ENCODE peak calls at places on chromosomes 5 and 9, in ten cellular contexts. One of them, this sample, is unnamed.

GRCh38 chr5:169218862-169219261 is 82.1 kb downstream of the SLIT3 start:
- DNase-seq in K562: no peak
- DNase-seq in right lobe of liver: no peak
- DNase-seq in body of pancreas: no peak
- DNase-seq in lung: no peak
- DNase-seq in HFFc6: no peak
- DNase-seq in brain microvascular endothelial cell: no peak
- DNase-seq in AG10803: no peak
- DNase-seq in A549: no peak
- DNase-seq in fibroblast of mammary gland: no peak
- DNase-seq in this sample: no peak

GRCh38 chr5:83034036-83034435 is 43.2 kb downstream of the TMEM167A start:
- DNase-seq in brain microvascular endothelial cell: no peak
- DNase-seq in HFFc6: no peak
- DNase-seq in fibroblast of mammary gland: no peak
- DNase-seq in right lobe of liver: no peak
- DNase-seq in body of pancreas: no peak
- DNase-seq in A549: no peak
- DNase-seq in K562: no peak
- DNase-seq in AG10803: no peak
- DNase-seq in lung: no peak
- DNase-seq in this sample: no peak

GRCh38 chr9:91485006-91485405 is 61.4 kb upstream of the NFIL3 start:
- DNase-seq in fibroblast of mammary gland: no peak
- DNase-seq in body of pancreas: no peak
- DNase-seq in lung: no peak
- DNase-seq in right lobe of liver: no peak
- DNase-seq in A549: no peak
- DNase-seq in K562: no peak
- DNase-seq in brain microvascular endothelial cell: no peak
- DNase-seq in HFFc6: no peak
- DNase-seq in AG10803: peak; percentile 37
- DNase-seq in this sample: no peak

GRCh38 chr5:118301696-118302095 is 686.7 kb downstream of the DTWD2 start:
- DNase-seq in lung: no peak
- DNase-seq in body of pancreas: no peak
- DNase-seq in fibroblast of mammary gland: no peak
- DNase-seq in brain microvascular endothelial cell: no peak
- DNase-seq in HFFc6: no peak
- DNase-seq in AG10803: no peak
- DNase-seq in K562: no peak
- DNase-seq in right lobe of liver: no peak
- DNase-seq in A549: no peak
- DNase-seq in this sample: no peak

GRCh38 chr9:35749515-35750255 is 598 bp downstream of the RGP1 start:
- DNase-seq in AG10803: no peak
- DNase-seq in HFFc6: no peak
- DNase-seq in brain microvascular endothelial cell: no peak
- DNase-seq in body of pancreas: peak; percentile 51
- DNase-seq in A549: no peak
- DNase-seq in lung: peak; percentile 56
- DNase-seq in K562: no peak
- DNase-seq in right lobe of liver: peak; percentile 59
- DNase-seq in fibroblast of mammary gland: no peak
- DNase-seq in this sample: no peak

GRCh38 chr9:134655101-134655500 is 13.5 kb downstream of the COL5A1 start:
- DNase-seq in brain microvascular endothelial cell: no peak
- DNase-seq in right lobe of liver: no peak
- DNase-seq in AG10803: no peak
- DNase-seq in fibroblast of mammary gland: no peak
- DNase-seq in A549: no peak
- DNase-seq in body of pancreas: no peak
- DNase-seq in HFFc6: no peak
- DNase-seq in K562: no peak
- DNase-seq in lung: no peak
- DNase-seq in this sample: peak; percentile 41

GRCh38 chr9:101458955-101459631 is 23.5 kb upstream of the ALDOB start:
- DNase-seq in A549: peak; percentile 58
- DNase-seq in brain microvascular endothelial cell: peak; percentile 80
- DNase-seq in K562: peak; percentile 43
- DNase-seq in lung: no peak
- DNase-seq in AG10803: peak; percentile 78
- DNase-seq in fibroblast of mammary gland: peak; percentile 78
- DNase-seq in HFFc6: peak; percentile 80
- DNase-seq in right lobe of liver: no peak
- DNase-seq in body of pancreas: peak; percentile 34
- DNase-seq in this sample: no peak

GRCh38 chr9:136621019-136621733 is 41.5 kb upstream of the EGFL7 start:
- DNase-seq in K562: no peak
- DNase-seq in lung: no peak
- DNase-seq in fibroblast of mammary gland: no peak
- DNase-seq in brain microvascular endothelial cell: no peak
- DNase-seq in AG10803: no peak
- DNase-seq in HFFc6: no peak
- DNase-seq in right lobe of liver: no peak
- DNase-seq in body of pancreas: no peak
- DNase-seq in A549: no peak
- DNase-seq in this sample: peak; percentile 54

GRCh38 chr9:79623799-79624721 is 52.3 kb downstream of the TLE4 start:
- DNase-seq in AG10803: no peak
- DNase-seq in right lobe of liver: peak; percentile 50
- DNase-seq in fibroblast of mammary gland: no peak
- DNase-seq in body of pancreas: no peak
- DNase-seq in HFFc6: no peak
- DNase-seq in A549: peak; percentile 13
- DNase-seq in brain microvascular endothelial cell: no peak
- DNase-seq in K562: peak; percentile 27
- DNase-seq in lung: peak; percentile 32
- DNase-seq in this sample: peak; percentile 77

GRCh38 chr9:124452326-124452725 is 2.1 kb downstream of the ADGRD2 start:
- DNase-seq in AG10803: no peak
- DNase-seq in lung: no peak
- DNase-seq in brain microvascular endothelial cell: no peak
- DNase-seq in right lobe of liver: no peak
- DNase-seq in body of pancreas: no peak
- DNase-seq in A549: no peak
- DNase-seq in fibroblast of mammary gland: no peak
- DNase-seq in HFFc6: no peak
- DNase-seq in K562: no peak
- DNase-seq in this sample: no peak

GRCh38 chr9:88781500-88782391 is 209.5 kb upstream of the S1PR3 start:
- DNase-seq in brain microvascular endothelial cell: peak; percentile 92
- DNase-seq in body of pancreas: no peak
- DNase-seq in A549: no peak
- DNase-seq in lung: peak; percentile 50
- DNase-seq in HFFc6: peak; percentile 29
- DNase-seq in right lobe of liver: no peak
- DNase-seq in AG10803: no peak
- DNase-seq in K562: peak; percentile 84
- DNase-seq in fibroblast of mammary gland: peak; percentile 88
- DNase-seq in this sample: no peak

GRCh38 chr9:34513567-34514214 is 9.1 kb downstream of the ENHO start:
- DNase-seq in A549: no peak
- DNase-seq in HFFc6: no peak
- DNase-seq in K562: no peak
- DNase-seq in right lobe of liver: peak; percentile 28
- DNase-seq in AG10803: no peak
- DNase-seq in brain microvascular endothelial cell: no peak
- DNase-seq in fibroblast of mammary gland: peak; percentile 40
- DNase-seq in body of pancreas: no peak
- DNase-seq in lung: no peak
- DNase-seq in this sample: no peak

DNA sequence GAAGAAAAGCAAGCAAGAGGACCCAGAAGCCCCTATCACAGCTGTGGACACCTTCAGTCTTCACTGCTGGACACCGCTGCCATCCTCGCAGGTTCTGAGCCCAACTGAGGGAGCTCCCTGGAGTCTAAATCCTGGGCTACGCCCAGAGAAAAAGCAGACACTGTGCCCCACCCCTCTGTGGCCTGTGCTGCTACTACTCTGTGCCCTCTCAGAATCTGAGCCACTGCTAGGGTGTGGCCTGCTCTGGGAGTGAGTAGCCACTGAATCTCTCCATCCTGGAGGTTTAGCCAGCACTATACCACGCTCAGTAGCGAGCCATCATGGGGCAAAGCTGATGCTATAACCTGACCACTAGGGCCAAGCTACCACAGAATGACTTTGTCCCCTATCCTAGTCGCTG is 338.2 kb downstream of the NPR3 start:
- DNase-seq in fibroblast of mammary gland: peak; percentile 23
- DNase-seq in AG10803: no peak
- DNase-seq in HFFc6: peak; percentile 25
- DNase-seq in A549: peak; percentile 40
- DNase-seq in right lobe of liver: no peak
- DNase-seq in body of pancreas: no peak
- DNase-seq in K562: no peak
- DNase-seq in lung: no peak
- DNase-seq in brain microvascular endothelial cell: peak; percentile 39
- DNase-seq in this sample: no peak
- TF ChIP-seq CTCF in fibroblast of mammary gland: no peak
- TF ChIP-seq CTCF in AG10803: no peak
- TF ChIP-seq CTCF in HFFc6: no peak
- TF ChIP-seq CTCF in A549: no peak
- TF ChIP-seq CTCF in right lobe of liver: no peak
- TF ChIP-seq CTCF in body of pancreas: no peak
- TF ChIP-seq CTCF in K562: no peak
- TF ChIP-seq CTCF in lung: no peak
- TF ChIP-seq CTCF in brain microvascular endothelial cell: no peak
- TF ChIP-seq CTCF in this sample: no peak

DNA sequence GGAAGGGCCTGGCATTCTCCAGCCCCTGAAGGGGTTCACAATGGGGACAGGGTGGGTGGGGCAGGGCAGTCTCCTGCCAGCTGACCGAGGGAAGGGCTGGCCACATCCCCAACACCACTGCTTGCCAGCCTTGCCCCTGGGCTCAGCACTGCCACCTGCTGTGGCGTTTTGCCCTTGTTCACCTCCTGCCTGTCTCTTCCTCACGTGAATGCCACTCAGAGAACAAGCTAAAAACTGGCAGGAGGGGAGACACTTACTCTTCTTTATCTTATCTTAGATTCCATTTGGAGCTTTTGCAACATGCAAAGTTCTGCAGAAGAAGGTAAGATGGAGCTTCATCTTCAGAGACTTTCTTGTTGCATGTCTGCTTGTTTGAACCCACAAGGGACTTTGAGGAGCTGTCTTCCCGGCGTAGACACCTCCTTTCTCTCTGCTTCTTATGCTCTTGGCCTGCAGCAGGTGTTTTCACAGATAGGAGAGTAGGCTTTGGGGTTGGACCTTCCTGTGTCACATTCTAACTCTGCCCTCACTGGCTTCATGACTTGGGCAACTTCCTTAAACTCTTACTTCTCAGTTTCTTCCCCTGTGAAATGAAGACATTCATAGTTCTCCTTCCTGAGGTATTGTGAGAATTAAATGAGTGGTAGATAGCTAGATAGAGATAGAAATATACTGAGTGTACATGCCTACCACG is 4.1 kb downstream of the LRSAM1 start:
- DNase-seq in brain microvascular endothelial cell: no peak
- DNase-seq in fibroblast of mammary gland: no peak
- DNase-seq in HFFc6: no peak
- DNase-seq in A549: peak; percentile 40
- DNase-seq in right lobe of liver: peak; percentile 78
- DNase-seq in body of pancreas: peak; percentile 45
- DNase-seq in lung: no peak
- DNase-seq in AG10803: no peak
- DNase-seq in K562: no peak
- DNase-seq in this sample: peak; percentile 59
- TF ChIP-seq CTCF in brain microvascular endothelial cell: peak; percentile 49
- TF ChIP-seq CTCF in fibroblast of mammary gland: peak; percentile 14
- TF ChIP-seq CTCF in HFFc6: peak; percentile 67
- TF ChIP-seq CTCF in A549: peak; percentile 56
- TF ChIP-seq CTCF in right lobe of liver: peak; percentile 42
- TF ChIP-seq CTCF in body of pancreas: no peak
- TF ChIP-seq CTCF in lung: no peak
- TF ChIP-seq CTCF in AG10803: peak; percentile 31
- TF ChIP-seq CTCF in K562: peak; percentile 29
- TF ChIP-seq CTCF in this sample: no peak

GRCh38 chr9:126014726-126015125 is 267.6 kb downstream of the PBX3 start:
- DNase-seq in A549: no peak
- DNase-seq in HFFc6: no peak
- DNase-seq in brain microvascular endothelial cell: no peak
- DNase-seq in K562: no peak
- DNase-seq in right lobe of liver: no peak
- DNase-seq in AG10803: no peak
- DNase-seq in fibroblast of mammary gland: no peak
- DNase-seq in lung: no peak
- DNase-seq in body of pancreas: no peak
- DNase-seq in this sample: no peak

DNA sequence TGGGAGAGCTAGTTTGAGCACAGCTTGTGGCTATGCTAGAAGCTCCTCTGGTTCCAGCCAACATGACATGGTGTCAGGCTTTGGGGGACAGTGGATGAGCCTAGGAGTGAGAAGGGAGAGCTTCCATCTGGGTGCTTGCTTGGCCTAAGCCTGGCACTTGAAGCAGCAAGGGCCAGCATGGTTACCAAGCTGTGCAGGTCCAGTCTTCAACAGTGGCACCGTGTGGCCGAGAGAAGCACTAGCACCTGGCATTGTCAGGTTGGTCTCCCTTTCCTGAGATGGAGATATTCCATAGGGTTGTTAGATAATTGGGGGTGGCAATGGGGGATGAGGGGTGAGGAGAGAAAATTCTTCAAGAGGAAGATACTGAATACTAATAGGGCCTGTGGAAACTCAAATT is 261.9 kb downstream of the PBX3 start:
- DNase-seq in body of pancreas: no peak
- DNase-seq in fibroblast of mammary gland: peak; percentile 2
- DNase-seq in right lobe of liver: no peak
- DNase-seq in HFFc6: no peak
- DNase-seq in K562: no peak
- DNase-seq in lung: no peak
- DNase-seq in A549: no peak
- DNase-seq in brain microvascular endothelial cell: no peak
- DNase-seq in AG10803: no peak
- DNase-seq in this sample: no peak
- TF ChIP-seq CTCF in body of pancreas: no peak
- TF ChIP-seq CTCF in fibroblast of mammary gland: peak; percentile 24
- TF ChIP-seq CTCF in right lobe of liver: no peak
- TF ChIP-seq CTCF in HFFc6: peak; percentile 54
- TF ChIP-seq CTCF in K562: peak; percentile 33
- TF ChIP-seq CTCF in lung: no peak
- TF ChIP-seq CTCF in A549: no peak
- TF ChIP-seq CTCF in brain microvascular endothelial cell: peak; percentile 53
- TF ChIP-seq CTCF in AG10803: peak; percentile 29
- TF ChIP-seq CTCF in this sample: no peak

DNA sequence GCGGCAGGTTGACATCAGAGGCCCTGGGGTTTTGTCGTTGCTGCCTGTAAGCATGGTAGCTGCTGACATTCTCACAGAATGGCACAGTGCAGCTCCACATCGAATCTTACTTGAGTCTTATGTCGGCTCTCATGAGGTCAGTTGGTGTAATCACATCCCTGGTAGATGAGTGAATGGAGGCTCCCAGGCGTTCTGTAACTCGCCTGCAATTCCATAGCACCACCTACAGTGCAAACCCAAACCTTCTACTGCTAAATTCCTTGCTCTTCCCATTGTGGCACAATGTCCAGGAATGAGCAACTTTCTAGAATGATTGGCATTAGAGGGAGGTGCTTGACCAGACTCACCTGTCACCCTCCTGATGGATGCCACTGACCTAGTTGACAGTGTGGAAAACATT is 578.4 kb downstream of the CCDC171 start:
- DNase-seq in lung: no peak
- DNase-seq in body of pancreas: no peak
- DNase-seq in AG10803: peak; percentile 20
- DNase-seq in A549: no peak
- DNase-seq in fibroblast of mammary gland: peak; percentile 78
- DNase-seq in HFFc6: peak; percentile 24
- DNase-seq in right lobe of liver: no peak
- DNase-seq in brain microvascular endothelial cell: peak; percentile 67
- DNase-seq in K562: no peak
- DNase-seq in this sample: no peak
- TF ChIP-seq CTCF in lung: no peak
- TF ChIP-seq CTCF in body of pancreas: no peak
- TF ChIP-seq CTCF in AG10803: peak; percentile 13
- TF ChIP-seq CTCF in A549: no peak
- TF ChIP-seq CTCF in fibroblast of mammary gland: peak; percentile 63
- TF ChIP-seq CTCF in HFFc6: peak; percentile 66
- TF ChIP-seq CTCF in right lobe of liver: no peak
- TF ChIP-seq CTCF in brain microvascular endothelial cell: peak; percentile 72
- TF ChIP-seq CTCF in K562: no peak
- TF ChIP-seq CTCF in this sample: no peak

This sample was measured in CD14-positive monocyte.